ENCODE peak calls at places on chromosomes 11 and 22, in six cellular contexts. One of them, this sample, is unnamed.

GRCh38 chr11:60936467-60937143 is 12.3 kb downstream of the TMEM132A start:
- DNase-seq in GM23248: no peak
- DNase-seq in MM.1S: no peak
- DNase-seq in SK-N-SH: no peak
- DNase-seq in HCT116: no peak
- DNase-seq in PC-3: no peak
- DNase-seq in this sample: no peak

GRCh38 chr11:102430158-102430836 is 22.3 kb downstream of the TMEM123 start:
- DNase-seq in PC-3: no peak
- DNase-seq in HCT116: no peak
- DNase-seq in MM.1S: peak; percentile 34
- DNase-seq in SK-N-SH: no peak
- DNase-seq in GM23248: peak; percentile 30
- DNase-seq in this sample: peak; percentile 100

GRCh38 chr11:46722566-46723358 is 3.7 kb downstream of the F2 start:
- DNase-seq in PC-3: no peak
- DNase-seq in SK-N-SH: no peak
- DNase-seq in MM.1S: no peak
- DNase-seq in HCT116: no peak
- DNase-seq in GM23248: no peak
- DNase-seq in this sample: no peak

GRCh38 chr11:2912498-2912897 is 16.7 kb downstream of the PHLDA2 start:
- DNase-seq in GM23248: peak; percentile 83
- DNase-seq in SK-N-SH: peak; percentile 67
- DNase-seq in MM.1S: no peak
- DNase-seq in PC-3: peak; percentile 96
- DNase-seq in HCT116: peak; percentile 87
- DNase-seq in this sample: no peak

GRCh38 chr11:9741260-9741659 is 77.4 kb downstream of the SWAP70 start:
- DNase-seq in PC-3: no peak
- DNase-seq in HCT116: no peak
- DNase-seq in GM23248: no peak
- DNase-seq in MM.1S: no peak
- DNase-seq in SK-N-SH: no peak
- DNase-seq in this sample: no peak

GRCh38 chr11:44595006-44595405 is 29.5 kb downstream of the CD82 start:
- DNase-seq in SK-N-SH: no peak
- DNase-seq in GM23248: no peak
- DNase-seq in MM.1S: no peak
- DNase-seq in PC-3: no peak
- DNase-seq in HCT116: no peak
- DNase-seq in this sample: no peak

GRCh38 chr22:19940536-19941364 is 822 bp upstream of the COMT start:
- DNase-seq in GM23248: peak; percentile 36
- DNase-seq in MM.1S: no peak
- DNase-seq in PC-3: no peak
- DNase-seq in HCT116: no peak
- DNase-seq in SK-N-SH: peak; percentile 57
- DNase-seq in this sample: peak; percentile 61

GRCh38 chr11:28606930-28607329 is 498.7 kb downstream of the METTL15 start:
- DNase-seq in GM23248: no peak
- DNase-seq in PC-3: peak; percentile 37
- DNase-seq in HCT116: no peak
- DNase-seq in MM.1S: no peak
- DNase-seq in SK-N-SH: no peak
- DNase-seq in this sample: no peak

GRCh38 chr11:77470971-77471370 is 2.9 kb downstream of the PAK1 start:
- DNase-seq in GM23248: no peak
- DNase-seq in SK-N-SH: no peak
- DNase-seq in HCT116: no peak
- DNase-seq in PC-3: no peak
- DNase-seq in MM.1S: no peak
- DNase-seq in this sample: no peak

GRCh38 chr11:92399702-92400101 is 175.1 kb downstream of the FAT3 start:
- DNase-seq in HCT116: no peak
- DNase-seq in SK-N-SH: no peak
- DNase-seq in MM.1S: no peak
- DNase-seq in GM23248: no peak
- DNase-seq in PC-3: no peak
- DNase-seq in this sample: no peak

GRCh38 chr11:77109236-77110019 is 6.8 kb downstream of the OMP start:
- DNase-seq in PC-3: no peak
- DNase-seq in SK-N-SH: no peak
- DNase-seq in HCT116: no peak
- DNase-seq in MM.1S: no peak
- DNase-seq in GM23248: peak; percentile 65
- DNase-seq in this sample: peak; percentile 95

GRCh38 chr11:71430166-71430565 is 18.0 kb downstream of the DHCR7 start:
- DNase-seq in MM.1S: no peak
- DNase-seq in GM23248: no peak
- DNase-seq in PC-3: no peak
- DNase-seq in SK-N-SH: no peak
- DNase-seq in HCT116: no peak
- DNase-seq in this sample: no peak

GRCh38 chr22:25718109-25718830 is 23.7 kb upstream of the MYO18B start:
- DNase-seq in PC-3: no peak
- DNase-seq in MM.1S: no peak
- DNase-seq in SK-N-SH: no peak
- DNase-seq in HCT116: no peak
- DNase-seq in GM23248: no peak
- DNase-seq in this sample: no peak

GRCh38 chr11:134939905-134940304 is 527.9 kb upstream of the B3GAT1 start:
- DNase-seq in SK-N-SH: peak; percentile 75
- DNase-seq in GM23248: no peak
- DNase-seq in PC-3: no peak
- DNase-seq in HCT116: no peak
- DNase-seq in MM.1S: no peak
- DNase-seq in this sample: no peak

DNA sequence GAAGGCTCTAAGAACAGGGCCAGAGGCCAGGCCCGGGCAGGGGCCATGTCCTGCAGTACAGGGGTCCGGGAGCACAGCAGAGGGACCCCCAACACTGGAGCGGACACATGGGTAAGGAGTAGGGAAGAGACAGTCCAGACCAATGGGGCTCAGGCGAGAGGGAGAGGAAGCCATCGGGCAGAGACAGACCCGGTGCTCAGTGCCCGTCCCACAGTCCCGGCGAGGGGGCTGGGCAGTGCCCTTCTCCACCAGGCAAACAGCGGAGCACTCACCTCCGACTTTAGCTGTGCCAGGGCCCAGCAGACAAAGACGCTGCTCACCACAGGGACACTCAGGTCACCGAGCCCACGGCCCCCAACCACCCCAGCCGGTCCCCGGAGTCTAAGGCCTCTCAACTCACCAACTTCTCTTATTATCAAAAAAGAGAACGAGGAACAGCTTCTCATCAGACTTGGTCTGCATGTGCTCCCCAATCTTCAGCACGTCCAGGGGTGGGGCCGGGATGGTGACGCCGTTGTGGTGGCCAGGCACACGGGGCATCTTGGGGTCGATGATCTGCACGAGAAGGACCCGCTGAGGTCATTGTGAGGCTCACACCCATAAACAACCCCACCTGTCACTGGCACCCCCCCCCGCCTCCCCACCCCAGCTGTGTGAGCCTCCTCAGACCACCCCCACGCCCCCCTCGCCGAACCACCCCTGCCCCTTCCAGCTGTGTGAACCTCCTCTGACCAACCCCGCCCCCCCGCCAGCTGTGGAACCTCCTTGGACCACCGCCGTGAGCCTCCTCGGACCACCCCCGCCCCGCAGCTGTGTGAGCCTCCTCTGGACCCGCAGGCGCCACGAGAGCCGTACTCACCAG is 52.3 kb downstream of the BRD1 start:
- DNase-seq in SK-N-SH: no peak
- DNase-seq in PC-3: no peak
- DNase-seq in GM23248: no peak
- DNase-seq in MM.1S: no peak
- DNase-seq in HCT116: no peak
- DNase-seq in this sample: no peak
- H3K9ac ChIP-seq in SK-N-SH: no peak overlapping the region
- H3K9ac ChIP-seq in PC-3: no peak overlapping the region
- H3K9ac ChIP-seq in GM23248: no peak overlapping the region
- H3K9ac ChIP-seq in MM.1S: no peak overlapping the region
- H3K9ac ChIP-seq in HCT116: no peak overlapping the region
- H3K9ac ChIP-seq in this sample: no peak overlapping the region

GRCh38 chr22:41782316-41782715 is 18.2 kb upstream of the CCDC134 start:
- DNase-seq in PC-3: no peak
- DNase-seq in GM23248: no peak
- DNase-seq in HCT116: no peak
- DNase-seq in MM.1S: no peak
- DNase-seq in SK-N-SH: no peak
- DNase-seq in this sample: no peak
- H3K4me3 ChIP-seq in PC-3: no peak overlapping the region
- H3K4me3 ChIP-seq in GM23248: no peak overlapping the region
- H3K4me3 ChIP-seq in HCT116: no peak overlapping the region
- H3K4me3 ChIP-seq in MM.1S: no peak overlapping the region
- H3K4me3 ChIP-seq in SK-N-SH: no peak overlapping the region
- H3K4me3 ChIP-seq in this sample: peak overlapping the region; percentile 36

GRCh38 chr11:132901638-132902610 is 630.4 kb downstream of the OPCML start:
- DNase-seq in HCT116: no peak
- DNase-seq in PC-3: no peak
- DNase-seq in MM.1S: no peak
- DNase-seq in SK-N-SH: no peak
- DNase-seq in GM23248: peak; percentile 26
- DNase-seq in this sample: no peak

GRCh38 chr11:132894598-132894997 is 637.7 kb downstream of the OPCML start:
- DNase-seq in GM23248: no peak
- DNase-seq in MM.1S: no peak
- DNase-seq in HCT116: no peak
- DNase-seq in SK-N-SH: no peak
- DNase-seq in PC-3: no peak
- DNase-seq in this sample: no peak

GRCh38 chr11:132895340-132895739 is 637.0 kb downstream of the OPCML start:
- DNase-seq in GM23248: peak; percentile 18
- DNase-seq in MM.1S: no peak
- DNase-seq in SK-N-SH: no peak
- DNase-seq in HCT116: no peak
- DNase-seq in PC-3: no peak
- DNase-seq in this sample: no peak

GRCh38 chr11:132898021-132898420 is 634.3 kb downstream of the OPCML start:
- DNase-seq in PC-3: no peak
- DNase-seq in SK-N-SH: no peak
- DNase-seq in HCT116: no peak
- DNase-seq in GM23248: no peak
- DNase-seq in MM.1S: no peak
- DNase-seq in this sample: no peak
- H3K9me2 ChIP-seq in PC-3: no peaks in the 10 kb centered on the region
- H3K9me2 ChIP-seq in SK-N-SH: no peaks in the 10 kb centered on the region
- H3K9me2 ChIP-seq in HCT116: no peaks in the 10 kb centered on the region
- H3K9me2 ChIP-seq in GM23248: no peaks in the 10 kb centered on the region
- H3K9me2 ChIP-seq in MM.1S: no peaks in the 10 kb centered on the region
- H3K9me2 ChIP-seq in this sample: no peaks in the 10 kb centered on the region

DNA sequence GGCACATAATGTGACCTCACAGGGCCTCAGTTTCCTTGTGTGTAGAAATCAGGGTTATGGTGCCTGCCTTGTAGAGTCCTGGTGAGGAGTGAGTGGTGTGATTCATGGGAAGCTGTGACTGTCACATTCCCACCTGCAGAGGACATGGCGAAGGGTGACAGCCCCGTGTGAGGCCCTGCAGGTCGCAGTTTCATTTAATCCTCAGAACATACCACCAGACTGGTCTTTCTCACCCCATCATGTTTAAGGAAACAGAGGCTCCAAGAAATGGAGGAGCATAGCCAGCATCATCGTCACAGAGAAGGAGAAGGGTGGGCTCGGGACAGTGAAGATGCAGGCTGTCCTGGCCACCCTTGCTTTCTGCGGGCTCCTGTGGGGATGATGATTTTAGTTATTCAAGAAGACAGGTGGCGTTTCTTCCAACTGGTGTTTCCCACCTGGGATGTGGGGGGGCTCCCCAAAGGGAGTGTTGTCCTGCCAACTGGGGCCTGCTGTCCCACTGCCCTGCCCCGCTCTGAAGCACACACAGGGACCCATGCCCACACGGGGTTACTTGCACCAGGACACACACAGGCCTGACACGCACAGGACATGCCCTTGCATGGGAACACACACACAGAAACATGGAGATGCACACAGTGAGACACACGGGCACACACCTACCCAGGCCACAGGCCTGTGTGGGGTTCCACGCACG is 100.2 kb downstream of the BCR start:
- DNase-seq in PC-3: no peak
- DNase-seq in HCT116: no peak
- DNase-seq in GM23248: no peak
- DNase-seq in SK-N-SH: no peak
- DNase-seq in MM.1S: no peak
- DNase-seq in this sample: no peak
- H3K9ac ChIP-seq in PC-3: no peak overlapping the region
- H3K9ac ChIP-seq in HCT116: no peak overlapping the region
- H3K9ac ChIP-seq in GM23248: no peak overlapping the region
- H3K9ac ChIP-seq in SK-N-SH: no peak overlapping the region
- H3K9ac ChIP-seq in MM.1S: peak overlapping the region; percentile 26
- H3K9ac ChIP-seq in this sample: peak overlapping the region; percentile 63

DNA sequence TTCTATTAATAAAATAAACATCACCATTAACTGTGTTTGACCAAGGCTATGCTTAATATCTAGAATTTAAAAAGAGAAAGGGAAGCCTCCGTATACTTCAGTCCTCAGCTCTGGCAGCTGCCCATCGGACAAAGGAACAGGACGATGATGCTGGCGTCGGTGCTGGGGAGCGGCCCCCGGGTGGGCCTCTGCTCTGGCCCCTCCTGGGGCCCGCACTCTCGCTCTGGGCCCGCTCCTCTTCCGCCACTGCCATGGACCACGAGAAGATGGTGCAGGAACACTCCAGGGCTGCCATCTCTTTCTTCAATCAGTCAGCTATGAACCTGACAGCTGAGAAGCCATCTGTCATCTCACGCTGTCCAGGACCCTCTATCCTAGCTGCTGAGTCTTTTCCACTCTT is 25.3 kb downstream of the PDHX start:
- DNase-seq in MM.1S: no peak
- DNase-seq in GM23248: no peak
- DNase-seq in HCT116: no peak
- DNase-seq in SK-N-SH: no peak
- DNase-seq in PC-3: no peak
- DNase-seq in this sample: no peak
- H3K4me3 ChIP-seq in MM.1S: no peak overlapping the region
- H3K4me3 ChIP-seq in GM23248: no peak overlapping the region
- H3K4me3 ChIP-seq in HCT116: no peak overlapping the region
- H3K4me3 ChIP-seq in SK-N-SH: no peak overlapping the region
- H3K4me3 ChIP-seq in PC-3: no peak overlapping the region
- H3K4me3 ChIP-seq in this sample: no peak overlapping the region

DNA sequence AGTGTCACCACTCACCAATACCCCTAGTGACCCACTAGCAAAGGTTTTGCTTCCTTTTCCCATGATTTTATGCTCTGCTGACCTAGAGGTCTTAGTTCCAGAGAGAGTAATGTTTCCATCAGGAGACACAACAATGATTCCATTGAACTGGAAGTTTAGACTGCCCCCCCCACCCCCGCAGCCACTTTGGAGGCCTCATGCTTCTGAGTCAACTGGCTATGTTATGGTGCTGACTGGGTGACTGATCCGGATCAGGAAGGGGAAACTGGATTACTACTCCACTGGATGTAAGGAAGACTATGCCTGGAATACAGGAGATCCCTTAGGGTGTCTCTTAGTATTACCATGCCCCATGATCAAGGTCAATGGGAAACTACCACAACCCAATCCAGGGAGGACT is 633.6 kb downstream of the OPCML start:
- DNase-seq in GM23248: no peak
- DNase-seq in MM.1S: no peak
- DNase-seq in PC-3: no peak
- DNase-seq in SK-N-SH: no peak
- DNase-seq in HCT116: no peak
- DNase-seq in this sample: no peak
- H3K9me2 ChIP-seq in GM23248: no peaks in the 10 kb centered on the region
- H3K9me2 ChIP-seq in MM.1S: no peaks in the 10 kb centered on the region
- H3K9me2 ChIP-seq in PC-3: no peaks in the 10 kb centered on the region
- H3K9me2 ChIP-seq in SK-N-SH: no peaks in the 10 kb centered on the region
- H3K9me2 ChIP-seq in HCT116: no peaks in the 10 kb centered on the region
- H3K9me2 ChIP-seq in this sample: no peaks in the 10 kb centered on the region